ENCODE peak calls at places on chromosomes 12 and 14, in eight cellular contexts. B is stimulated activated CD4-positive, alpha-beta T cell treated with anti-CD3 and anti-CD28 coated beads, Interleukin-1b, Interleukin-23, amount 100 ng/mL, for 24 hours; V is RCC 7860; X is PC-3; W is ELR; Q is body of pancreas; T is nephron progenitor cell; N is hepatic stellate cell. K is an unnamed sample.

GRCh38 chr12:21717756-21718155 is 56.8 kb downstream of the KCNJ8 start:
- DNase-seq in B (no peak), V (no peak), X (no peak), W (no peak), Q (no peak), T (no peak), N (no peak), K (no peak)

GRCh38 chr14:92513204-92513965 is at the start of gene RIN3:
- DNase-seq in B (peak), V (peak), X (peak), W (peak), Q (no peak), T (peak), N (peak), K (peak)

GRCh38 chr12:54200412-54200811 is 11.6 kb upstream of the SMUG1 start:
- DNase-seq in B (no peak), V (no peak), X (no peak), W (no peak), Q (no peak), T (no peak), N (no peak), K (no peak)

GRCh38 chr14:35286707-35287106 is 5.5 kb upstream of the PSMA6 start:
- DNase-seq in B (no peak), V (no peak), X (no peak), W (no peak), Q (no peak), T (no peak), N (no peak), K (no peak)

GRCh38 chr12:28955491-28955890 is 193.6 kb upstream of the FAR2 start:
- DNase-seq in B (no peak), V (no peak), X (no peak), W (no peak), Q (no peak), T (no peak), N (no peak), K (no peak)

GRCh38 chr14:87161502-87161901 is 831.5 kb downstream of the GALC start:
- DNase-seq in B (no peak), V (no peak), X (no peak), W (no peak), Q (no peak), T (no peak), N (no peak), K (no peak)

GRCh38 chr12:96236221-96236822 is 42.1 kb downstream of the ELK3 start:
- DNase-seq in B (no peak), V (no peak), X (no peak), W (no peak), Q (no peak), T (no peak), N (no peak), K (no peak)

GRCh38 chr12:50082644-50083043 is 2.5 kb upstream of the SMARCD1 start:
- DNase-seq in B (no peak), V (no peak), X (no peak), W (no peak), Q (no peak), T (no peak), N (no peak), K (no peak)

GRCh38 chr14:78446807-78447206 is 276.6 kb downstream of the NRXN3 start:
- DNase-seq in B (no peak), V (no peak), X (no peak), W (no peak), Q (no peak), T (peak), N (no peak), K (no peak)

GRCh38 chr14:105333020-105333490 is 18.5 kb downstream of the PACS2 start:
- DNase-seq in B (no peak), V (no peak), X (no peak), W (no peak), Q (no peak), T (no peak), N (no peak), K (no peak)

GRCh38 chr12:52865090-52865944 is 16.5 kb upstream of the KRT78 start:
- DNase-seq in B (no peak), V (peak), X (peak), W (peak), Q (peak), T (peak), N (peak), K (peak)

GRCh38 chr12:103397536-103397935 is 98.2 kb downstream of the C12orf42 start:
- DNase-seq in B (no peak), V (no peak), X (peak), W (no peak), Q (no peak), T (no peak), N (no peak), K (no peak)

GRCh38 chr12:51326762-51327439 is 2.9 kb upstream of the BIN2 start:
- DNase-seq in B (no peak), V (peak), X (peak), W (peak), Q (no peak), T (no peak), N (peak), K (peak)

GRCh38 chr12:127655691-127656090 is 611.3 kb upstream of the TMEM132C start:
- DNase-seq in B (no peak), V (no peak), X (peak), W (peak), Q (no peak), T (no peak), N (no peak), K (no peak)

GRCh38 chr14:101552786-101553231 is 8.5 kb upstream of the DIO3 start:
- DNase-seq in B (no peak), V (no peak), X (peak), W (no peak), Q (no peak), T (no peak), N (no peak), K (no peak)

GRCh38 chr12:120356567-120357030 is 12.4 kb downstream of the MSI1 start:
- DNase-seq in B (peak), V (peak), X (peak), W (peak), Q (peak), T (peak), N (peak), K (peak)

GRCh38 chr14:34911209-34912150 is 36.3 kb upstream of the BAZ1A start:
- DNase-seq in B (no peak), V (no peak), X (peak), W (peak), Q (no peak), T (no peak), N (peak), K (peak)

GRCh38 chr14:101068958-101069549 is 165.5 kb upstream of the RTL1 start:
- DNase-seq in B (no peak), V (no peak), X (no peak), W (no peak), Q (no peak), T (no peak), N (no peak), K (no peak)

GRCh38 chr14:62138593-62138992 is 376.4 kb downstream of the SNAPC1 start:
- DNase-seq in B (no peak), V (no peak), X (no peak), W (no peak), Q (no peak), T (no peak), N (no peak), K (no peak)

GRCh38 chr14:45946251-45946650 is 693.2 kb upstream of the MIS18BP1 start:
- DNase-seq in B (no peak), V (no peak), X (no peak), W (no peak), Q (no peak), T (no peak), N (no peak), K (no peak)

GRCh38 chr14:81401420-81402122 is 1.4 kb upstream of the STON2 start:
- DNase-seq in B (no peak), V (peak), X (peak), W (peak), Q (no peak), T (no peak), N (peak), K (peak)

GRCh38 chr14:78595797-78596196 is 425.6 kb downstream of the NRXN3 start:
- DNase-seq in B (no peak), V (no peak), X (peak), W (peak), Q (no peak), T (peak), N (no peak), K (no peak)

GRCh38 chr12:114729731-114730130 is 45.8 kb upstream of the TBX3 start:
- DNase-seq in B (no peak), V (no peak), X (peak), W (peak), Q (no peak), T (no peak), N (peak), K (no peak)

GRCh38 chr14:89702151-89702936 is 252.2 kb downstream of the EFCAB11 start:
- DNase-seq in B (no peak), V (no peak), X (no peak), W (peak), Q (peak), T (no peak), N (no peak), K (no peak)

GRCh38 chr14:65791551-65791981 is 379.0 kb downstream of the FUT8 start:
- DNase-seq in B (no peak), V (peak), X (peak), W (peak), Q (no peak), T (peak), N (peak), K (peak)

GRCh38 chr14:93346926-93347721 is at the start of gene COX8C:
- DNase-seq in B (no peak), V (no peak), X (no peak), W (no peak), Q (no peak), T (no peak), N (no peak), K (no peak)

GRCh38 chr12:11446372-11446771 is 51.0 kb upstream of the PRB2 start:
- DNase-seq in B (no peak), V (no peak), X (no peak), W (peak), Q (no peak), T (no peak), N (no peak), K (no peak)

K was measured in H54.